ENCODE peak calls at places on chromosomes 2 and 18, in four cellular contexts. G is neural progenitor cell, C is SK-N-SH, J is GM23248. D is an unnamed sample.

GRCh38 chr2:229118947-229119346 is 152.1 kb downstream of the PID1 start:
- DNase-seq in G (no peak), C (no peak), J (no peak), D (no peak)

GRCh38 chr2:61995515-61995914 is 90.0 kb downstream of the COMMD1 start:
- DNase-seq in G (no peak), C (no peak), J (no peak), D (no peak)

GRCh38 chr2:29014811-29015414 is 33.8 kb downstream of the TOGARAM2 start:
- DNase-seq in G (no peak), C (no peak), J (peak; percentile 23), D (no peak)

GRCh38 chr2:134170269-134170668 is 83.6 kb upstream of the MGAT5 start:
- DNase-seq in G (no peak), C (no peak), J (peak; percentile 29), D (no peak)

GRCh38 chr2:200677721-200678532 is 92.1 kb downstream of the AOX1 start:
- DNase-seq in G (no peak), C (no peak), J (peak; percentile 65), D (no peak)

GRCh38 chr2:9752441-9753275 is 90.6 kb upstream of the TAF1B start:
- DNase-seq in G (no peak), C (no peak), J (peak; percentile 96), D (no peak)

GRCh38 chr2:23402205-23402740 is 17.3 kb downstream of the KLHL29 start:
- DNase-seq in G (no peak), C (no peak), J (no peak), D (no peak)

GRCh38 chr2:45755585-45756330 is 104.3 kb downstream of the PRKCE start:
- DNase-seq in G (peak; percentile 58), C (no peak), J (peak; percentile 97), D (no peak)

GRCh38 chr2:164803772-164804466 is 37.7 kb downstream of the COBLL1 start:
- DNase-seq in G (no peak), C (no peak), J (peak; percentile 66), D (no peak)

GRCh38 chr2:145221511-145221910 is 701.6 kb upstream of the ZEB2 start:
- DNase-seq in G (no peak), C (no peak), J (no peak), D (no peak)

GRCh38 chr18:44589709-44590108 is 91.0 kb upstream of the SETBP1 start:
- DNase-seq in G (no peak), C (no peak), J (peak; percentile 84), D (peak; percentile 17)

GRCh38 chr2:236752111-236752510 is 182.5 kb downstream of the ACKR3 start:
- DNase-seq in G (no peak), C (no peak), J (no peak), D (no peak)

GRCh38 chr18:48891721-48892120 is 59.0 kb downstream of the SMAD7 start:
- DNase-seq in G (no peak), C (no peak), J (no peak), D (no peak)

GRCh38 chr2:177281400-177282021 is 17.0 kb upstream of the NFE2L2 start:
- DNase-seq in G (no peak), C (no peak), J (no peak), D (no peak)

GRCh38 chr18:67788315-67788714 is 271.8 kb upstream of the DSEL start:
- DNase-seq in G (no peak), C (no peak), J (no peak), D (no peak)

GRCh38 chr2:188303363-188304031 is 11.8 kb downstream of the GULP1 start:
- DNase-seq in G (peak; percentile 73), C (no peak), J (peak; percentile 56), D (peak; percentile 12)

GRCh38 chr2:240784629-240785423 is 35.2 kb downstream of the KIF1A start:
- DNase-seq in G (no peak), C (no peak), J (no peak), D (no peak)

GRCh38 chr2:34251578-34251977 is 652.5 kb upstream of the FAM98A start:
- DNase-seq in G (no peak), C (no peak), J (no peak), D (no peak)

GRCh38 chr18:36247036-36247435 is 50.5 kb upstream of the FHOD3 start:
- DNase-seq in G (no peak), C (no peak), J (peak; percentile 9), D (no peak)

GRCh38 chr2:11640132-11640531 is 29.9 kb downstream of the NTSR2 start:
- DNase-seq in G (no peak), C (no peak), J (no peak), D (no peak)

GRCh38 chr2:41920812-41921211 is 127.0 kb upstream of the PKDCC start:
- DNase-seq in G (no peak), C (no peak), J (no peak), D (no peak)

GRCh38 chr2:201467666-201468065 is 16.1 kb downstream of the STRADB start:
- DNase-seq in G (no peak), C (no peak), J (peak; percentile 19), D (no peak)

GRCh38 chr2:238238766-238239551 is 879 bp downstream of the HES6 start:
- DNase-seq in G (peak; percentile 49), C (peak; percentile 72), J (peak; percentile 31), D (peak; percentile 41)

GRCh38 chr2:208042450-208042849 is 17.1 kb upstream of the PLEKHM3 start:
- DNase-seq in G (no peak), C (no peak), J (no peak), D (no peak)

GRCh38 chr2:174336403-174337336 is 1.9 kb downstream of the SP9 start:
- DNase-seq in G (peak; percentile 92), C (peak; percentile 79), J (no peak), D (peak; percentile 71)

GRCh38 chr2:76599732-76600368 is 889.1 kb upstream of the GCFC2 start:
- DNase-seq in G (peak; percentile 94), C (peak; percentile 35), J (peak; percentile 84), D (peak; percentile 93)

GRCh38 chr2:166831930-166832329 is 56.4 kb upstream of the XIRP2 start:
- DNase-seq in G (no peak), C (no peak), J (no peak), D (peak; percentile 10)

DNA sequence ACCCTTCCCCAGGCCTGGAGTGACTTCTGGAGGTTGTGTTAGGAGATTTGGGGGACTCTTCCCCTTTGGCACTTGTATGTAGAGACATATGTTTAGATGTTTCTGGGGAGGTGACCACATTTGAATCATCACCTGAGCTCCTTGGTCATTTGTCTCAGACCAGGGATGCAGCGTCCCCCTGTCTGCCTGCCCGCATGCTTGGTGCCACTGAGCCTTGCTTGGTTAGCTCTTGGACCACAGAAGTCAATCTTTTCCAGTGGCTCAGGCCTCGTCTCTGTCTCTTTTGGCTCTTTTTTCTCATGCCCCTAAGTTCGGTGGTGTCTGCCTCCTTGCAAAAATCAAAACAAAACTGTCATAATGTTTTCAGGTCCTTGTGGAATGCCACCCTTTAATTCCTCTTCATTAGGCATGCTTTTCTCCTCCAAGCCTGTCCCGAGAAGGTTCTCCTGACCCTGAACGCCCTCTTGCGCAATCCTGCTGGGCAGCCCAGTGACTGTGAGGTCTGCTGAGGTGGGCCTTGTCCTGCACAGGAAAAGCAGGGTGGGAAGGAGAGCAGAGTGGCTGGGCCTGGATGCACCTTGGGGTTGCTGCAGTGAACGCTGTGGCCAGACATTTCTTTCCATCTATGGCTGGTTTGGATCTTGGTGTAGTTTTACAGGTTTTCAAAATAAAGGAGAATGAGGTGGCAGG is 24.9 kb downstream of the GLI2 start:
- DNase-seq in G (no peak), C (no peak), J (no peak), D (no peak)
- H3K4me1 ChIP-seq in G (peaks cover 59% of the 10 kb centered on the region), C (peaks cover 48% of the 10 kb centered on the region), J (peaks cover 52% of the 10 kb centered on the region), D (peaks cover 46% of the 10 kb centered on the region)

GRCh38 chr2:100107911-100108647 is 34.3 kb downstream of the AFF3 start:
- DNase-seq in G (no peak), C (peak; percentile 32), J (no peak), D (no peak)

GRCh38 chr2:100107440-100107839 is 35.0 kb downstream of the AFF3 start:
- DNase-seq in G (no peak), C (no peak), J (no peak), D (no peak)

GRCh38 chr2:100105678-100106054 is 36.7 kb downstream of the AFF3 start:
- DNase-seq in G (peak; percentile 43), C (no peak), J (no peak), D (no peak)

GRCh38 chr2:100104718-100105677 is 37.4 kb downstream of the AFF3 start:
- DNase-seq in G (peak; percentile 85), C (peak; percentile 90), J (peak; percentile 52), D (peak; percentile 64)

DNA sequence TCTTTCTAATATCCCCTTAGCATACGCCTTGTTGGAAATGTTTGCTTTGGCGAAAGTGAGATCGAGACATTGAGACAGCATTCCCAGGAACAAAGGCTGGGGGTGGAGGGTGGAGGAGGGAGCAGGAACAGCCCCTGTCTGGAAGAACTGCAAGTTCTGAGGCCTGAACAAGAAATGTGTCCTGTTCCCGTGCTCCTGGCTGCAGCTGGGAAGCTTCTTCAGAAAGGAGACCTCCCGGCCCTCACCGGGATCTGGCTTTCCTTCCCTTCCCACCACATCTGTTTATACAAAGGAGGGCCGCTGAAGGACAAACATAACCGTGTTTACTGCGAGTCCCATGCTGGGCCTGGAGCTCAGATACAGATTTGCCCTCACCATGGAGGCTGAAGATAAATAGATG is 35.9 kb downstream of the AFF3 start:
- DNase-seq in G (peak; percentile 45), C (no peak), J (no peak), D (peak; percentile 13)
- TF ChIP-seq EZH2phosphoT487 in G (no peak), C (no peak), J (no peak), D (no peak)

GRCh38 chr2:121839584-121839983 is 84.1 kb downstream of the TSN start:
- DNase-seq in G (no peak), C (no peak), J (no peak), D (no peak)
- H3K27me3 ChIP-seq in G (no peaks in the 10 kb centered on the region), C (no peaks in the 10 kb centered on the region), J (peaks cover 38% of the 10 kb centered on the region), D (no peaks in the 10 kb centered on the region)

GRCh38 chr2:148234143-148234542 is 213.3 kb downstream of the MBD5 start:
- DNase-seq in G (no peak), C (no peak), J (no peak), D (no peak)
- H3K4me1 ChIP-seq in G (no peaks in the 10 kb centered on the region), C (no peaks in the 10 kb centered on the region), J (peaks cover 10% of the 10 kb centered on the region), D (no peaks in the 10 kb centered on the region)

DNA sequence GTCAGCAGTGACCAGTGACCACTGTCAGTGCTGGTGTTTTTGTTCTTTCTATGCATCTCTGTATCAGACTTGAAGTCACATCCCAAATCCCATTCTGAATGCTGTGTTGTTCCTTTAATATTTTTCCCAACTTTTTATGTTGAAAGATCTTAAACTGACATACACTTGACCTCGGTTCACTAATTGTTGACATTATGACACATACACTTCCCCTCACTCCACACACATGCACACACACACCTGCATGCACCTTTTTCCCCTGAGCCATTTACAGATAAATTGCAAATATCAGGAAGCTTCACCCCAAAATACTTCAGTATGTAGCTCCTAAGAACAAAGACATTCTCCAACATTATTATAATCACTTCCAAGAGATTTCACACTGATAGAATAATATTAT is 62.4 kb downstream of the CFAP221 start:
- DNase-seq in G (no peak), C (no peak), J (no peak), D (no peak)
- TF ChIP-seq EZH2phosphoT487 in G (no peak), C (no peak), J (no peak), D (no peak)

GRCh38 chr2:222292113-222292737 is 6.6 kb downstream of the PAX3 start:
- DNase-seq in G (peak; percentile 49), C (no peak), J (no peak), D (no peak)

GRCh38 chr2:222290691-222291484 is 7.9 kb downstream of the PAX3 start:
- DNase-seq in G (peak; percentile 95), C (peak; percentile 44), J (peak; percentile 21), D (no peak)

GRCh38 chr2:222291485-222291841 is 7.3 kb downstream of the PAX3 start:
- DNase-seq in G (no peak), C (no peak), J (no peak), D (no peak)

GRCh38 chr2:222293660-222294630 is 4.9 kb downstream of the PAX3 start:
- DNase-seq in G (peak; percentile 52), C (no peak), J (no peak), D (no peak)

GRCh38 chr2:222292738-222293134 is 6.1 kb downstream of the PAX3 start:
- DNase-seq in G (no peak), C (no peak), J (no peak), D (no peak)
- H3K27me3 ChIP-seq in G (peaks cover 99% of the 10 kb centered on the region), C (peaks cover 97% of the 10 kb centered on the region), J (peaks cover 98% of the 10 kb centered on the region), D (peaks cover 99% of the 10 kb centered on the region)

D was measured in hepatocyte.